ENCODE peak calls at places on chromosome 5, in seven cellular contexts. W is dorsolateral prefrontal cortex; R is lower leg skin; B is CD8-positive, alpha-beta T cell; H is SK-MEL-5; U is stimulated activated CD8-positive, alpha-beta memory T cell treated with anti-CD3 and anti-CD28 coated beads, Interleukin-7, amount 100 ng/mL, for 24 hours; J is heart left ventricle. V is an unnamed sample.

GRCh38 chr5:66174338-66174737 is 30.2 kb downstream of the SREK1 start:
- DNase-seq in W (no peak), R (no peak), B (no peak), H (peak; percentile 61), U (no peak), J (no peak), V (no peak)

GRCh38 chr5:1315018-1315708 is 20.3 kb upstream of the TERT start:
- DNase-seq in W (no peak), R (peak; percentile 75), B (no peak), H (no peak), U (no peak), J (no peak), V (peak; percentile 44)

GRCh38 chr5:4413996-4414395 is 726.1 kb upstream of the ADAMTS16 start:
- DNase-seq in W (no peak), R (no peak), B (no peak), H (no peak), U (no peak), J (no peak), V (no peak)

GRCh38 chr5:75885849-75886596 is 168.8 kb upstream of the POC5 start:
- DNase-seq in W (no peak), R (no peak), B (no peak), H (peak; percentile 57), U (no peak), J (no peak), V (no peak)

GRCh38 chr5:137666109-137666850 is 69.6 kb downstream of the KLHL3 start:
- DNase-seq in W (no peak), R (no peak), B (no peak), H (no peak), U (no peak), J (peak; percentile 52), V (no peak)

GRCh38 chr5:35545190-35545589 is 72.5 kb upstream of the SPEF2 start:
- DNase-seq in W (no peak), R (no peak), B (no peak), H (no peak), U (no peak), J (no peak), V (no peak)

GRCh38 chr5:41193462-41194166 is 19.7 kb downstream of the C6 start:
- DNase-seq in W (peak; percentile 49), R (peak; percentile 99), B (no peak), H (no peak), U (no peak), J (peak; percentile 99), V (peak; percentile 99)

GRCh38 chr5:40675396-40676133 is 4.2 kb upstream of the PTGER4 start:
- DNase-seq in W (no peak), R (no peak), B (no peak), H (no peak), U (no peak), J (no peak), V (no peak)

GRCh38 chr5:21238786-21239185 is 1250.8 kb upstream of the CDH18 start:
- DNase-seq in W (no peak), R (no peak), B (no peak), H (no peak), U (no peak), J (no peak), V (no peak)

GRCh38 chr5:32123058-32123805 is 50.9 kb downstream of the GOLPH3 start:
- DNase-seq in W (no peak), R (no peak), B (no peak), H (peak; percentile 49), U (no peak), J (no peak), V (no peak)

GRCh38 chr5:145228564-145228963 is 606.6 kb downstream of the PRELID2 start:
- DNase-seq in W (no peak), R (no peak), B (no peak), H (no peak), U (no peak), J (no peak), V (no peak)

GRCh38 chr5:62432618-62433064 is 20.1 kb downstream of the IPO11 start:
- DNase-seq in W (no peak), R (no peak), B (no peak), H (no peak), U (no peak), J (no peak), V (no peak)

GRCh38 chr5:108295588-108296368 is 86.1 kb downstream of the FBXL17 start:
- DNase-seq in W (no peak), R (no peak), B (no peak), H (no peak), U (no peak), J (no peak), V (no peak)

V was measured in posterior vena cava.